ENCODE peak calls at places on chromosomes 5 and 9, in seven cellular contexts. N is mammary epithelial cell, J is sigmoid colon, V is PC-9, F is left ventricle myocardium inferior, W is esophagus squamous epithelium, G is BE2C. M is an unnamed sample. For H3K4me1, the result is how much of the 10 kb centered on the place peaks cover.

GRCh38 chr9:113653746-113654604 is 190.4 kb downstream of the RGS3 start:
- DNase-seq in F (no peak), W (no peak), G (no peak), J (no peak), N (no peak), V (no peak), M (no peak)

GRCh38 chr9:25427898-25428297 is 250.3 kb downstream of the TUSC1 start:
- DNase-seq in J (no peak), W (no peak), F (no peak), G (no peak), N (no peak), V (no peak), M (no peak)

GRCh38 chr5:177086918-177087706 is 397 bp downstream of the FGFR4 start:
- DNase-seq in J (no peak), G (peak), V (peak), N (peak), W (no peak), F (no peak), M (peak)

GRCh38 chr5:157665467-157666085 is 5.8 kb upstream of the C5orf52 start:
- DNase-seq in W (no peak), V (peak), F (no peak), N (peak), J (no peak), G (no peak), M (no peak)

GRCh38 chr9:135109650-135110049 is 22.2 kb downstream of the OLFM1 start:
- DNase-seq in V (no peak), W (no peak), J (no peak), G (no peak), N (no peak), F (no peak), M (no peak)

GRCh38 chr9:112059145-112059979 is 115.7 kb downstream of the SUSD1 start:
- DNase-seq in V (no peak), N (peak), F (no peak), W (no peak), G (no peak), J (no peak), M (no peak)

GRCh38 chr9:124696101-124696500 is 75.0 kb downstream of the NR6A1 start:
- DNase-seq in W (no peak), V (no peak), F (no peak), G (no peak), J (no peak), N (no peak), M (no peak)

GRCh38 chr5:103472820-103473219 is 89.8 kb downstream of the NUDT12 start:
- DNase-seq in J (no peak), N (no peak), G (no peak), V (no peak), W (no peak), F (no peak), M (no peak)

GRCh38 chr9:32291370-32291769 is 93.1 kb upstream of the ACO1 start:
- DNase-seq in V (peak), J (no peak), G (no peak), F (no peak), N (no peak), W (no peak), M (no peak)

GRCh38 chr5:176491056-176491646 is 43.0 kb downstream of the FAF2 start:
- DNase-seq in F (no peak), J (no peak), G (no peak), W (no peak), N (no peak), V (no peak), M (no peak)

GRCh38 chr9:102518324-102518723 is 476.8 kb upstream of the CYLC2 start:
- DNase-seq in W (no peak), J (no peak), F (no peak), G (no peak), V (no peak), N (no peak), M (no peak)

GRCh38 chr9:120366646-120367019 is 213.3 kb downstream of the CDK5RAP2 start:
- DNase-seq in W (no peak), N (peak), J (no peak), G (no peak), V (peak), F (no peak), M (no peak)

GRCh38 chr9:130847306-130848217 is 12.5 kb downstream of the ABL1 start:
- DNase-seq in W (no peak), N (peak), F (peak), V (peak), G (peak), J (peak), M (no peak)

GRCh38 chr5:147485814-147486213 is 24.1 kb downstream of the DPYSL3 start:
- DNase-seq in F (no peak), G (no peak), N (no peak), W (no peak), J (no peak), V (no peak), M (no peak)

GRCh38 chr5:147483197-147483790 is 26.6 kb downstream of the DPYSL3 start:
- DNase-seq in J (no peak), N (no peak), F (no peak), V (no peak), G (peak), W (no peak), M (no peak)

GRCh38 chr5:147485046-147485445 is 24.8 kb downstream of the DPYSL3 start:
- DNase-seq in F (no peak), W (no peak), N (no peak), J (no peak), G (no peak), V (no peak), M (no peak)

GRCh38 chr5:147483961-147484707 is 25.7 kb downstream of the DPYSL3 start:
- DNase-seq in W (no peak), F (peak), N (peak), V (no peak), G (peak), J (peak), M (no peak)

GRCh38 chr5:147484708-147485020 is 25.2 kb downstream of the DPYSL3 start:
- DNase-seq in W (no peak), V (no peak), F (no peak), J (no peak), N (no peak), G (no peak), M (no peak)
- H3K4me1 ChIP-seq in W (half or more), V (under half), F (half or more), J (half or more), N (under half), G (under half), M (under half)

DNA sequence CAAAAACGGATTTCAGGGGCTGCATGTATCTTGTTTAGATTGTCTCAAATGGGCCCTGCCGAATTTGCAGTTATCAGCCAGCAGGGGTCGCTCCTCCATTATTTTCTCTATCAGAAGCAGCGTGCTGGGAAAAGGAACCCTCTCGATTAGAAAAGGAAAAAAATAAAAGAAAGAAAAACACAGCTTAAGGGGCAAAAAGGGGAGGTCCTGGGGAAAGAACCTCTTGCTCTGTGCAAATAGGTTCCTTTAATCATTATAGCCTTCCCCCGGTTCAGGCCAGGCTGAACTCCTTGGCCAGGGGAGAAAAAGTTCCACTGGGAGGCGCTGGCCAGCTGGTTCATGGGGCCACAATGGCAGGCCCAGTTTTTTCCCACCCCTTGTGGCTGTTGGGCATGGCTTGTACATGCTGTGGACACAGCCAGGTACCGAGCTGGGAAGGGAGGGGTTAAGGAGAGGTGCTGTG is 25.0 kb upstream of the CAPSL start:
- DNase-seq in F (no peak), N (peak), J (no peak), V (no peak), G (peak), W (no peak), M (no peak)
- TF ChIP-seq CTCF in F (no peak), N (peak), J (no peak), V (peak), G (peak), W (peak), M (no peak)

DNA sequence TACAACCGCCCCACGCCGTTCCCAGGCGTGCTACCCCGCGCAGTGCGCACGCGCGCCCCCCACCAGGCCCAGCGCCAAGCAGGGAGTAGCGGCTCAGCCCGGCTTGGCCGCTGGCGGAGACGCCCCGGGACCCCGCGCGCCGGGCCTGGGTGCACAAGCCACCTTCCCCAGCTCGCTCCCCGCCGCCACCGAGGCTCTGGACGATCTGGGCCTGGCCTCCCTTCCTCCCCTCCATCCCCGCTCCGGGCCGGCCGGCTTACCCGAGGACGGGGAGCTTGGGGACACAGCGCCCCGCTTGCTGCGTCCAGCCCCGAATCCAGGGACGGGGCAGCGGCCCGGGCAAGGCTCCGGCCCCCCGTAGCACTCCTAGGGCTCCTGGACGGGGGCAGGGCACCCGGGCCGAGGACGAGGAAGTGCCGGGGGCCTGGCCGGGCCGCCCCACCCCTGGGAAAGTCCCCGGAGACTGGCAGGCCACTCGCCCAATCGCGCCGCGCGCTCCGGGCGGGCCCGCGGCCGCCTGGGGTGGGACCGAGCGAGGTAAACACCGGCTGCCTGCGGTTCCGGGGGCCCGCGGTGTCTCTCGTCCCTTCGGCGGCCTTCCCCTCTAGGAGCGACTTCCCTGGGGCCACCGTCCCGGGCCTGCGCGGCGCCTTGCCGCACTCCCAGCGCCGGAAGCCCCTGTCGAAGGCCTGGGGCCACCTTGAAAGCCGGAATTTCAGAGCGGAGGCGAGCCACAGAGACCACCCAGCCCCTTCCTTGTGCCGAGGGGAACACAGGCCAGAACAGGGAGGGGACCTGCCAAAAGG is at the start of gene TNIP1:
- DNase-seq in N (peak), J (peak), W (peak), V (peak), G (peak), F (peak), M (peak)
- H3K4me1 ChIP-seq in N (half or more), J (under half), W (half or more), V (half or more), G (under half), F (half or more), M (half or more)

DNA sequence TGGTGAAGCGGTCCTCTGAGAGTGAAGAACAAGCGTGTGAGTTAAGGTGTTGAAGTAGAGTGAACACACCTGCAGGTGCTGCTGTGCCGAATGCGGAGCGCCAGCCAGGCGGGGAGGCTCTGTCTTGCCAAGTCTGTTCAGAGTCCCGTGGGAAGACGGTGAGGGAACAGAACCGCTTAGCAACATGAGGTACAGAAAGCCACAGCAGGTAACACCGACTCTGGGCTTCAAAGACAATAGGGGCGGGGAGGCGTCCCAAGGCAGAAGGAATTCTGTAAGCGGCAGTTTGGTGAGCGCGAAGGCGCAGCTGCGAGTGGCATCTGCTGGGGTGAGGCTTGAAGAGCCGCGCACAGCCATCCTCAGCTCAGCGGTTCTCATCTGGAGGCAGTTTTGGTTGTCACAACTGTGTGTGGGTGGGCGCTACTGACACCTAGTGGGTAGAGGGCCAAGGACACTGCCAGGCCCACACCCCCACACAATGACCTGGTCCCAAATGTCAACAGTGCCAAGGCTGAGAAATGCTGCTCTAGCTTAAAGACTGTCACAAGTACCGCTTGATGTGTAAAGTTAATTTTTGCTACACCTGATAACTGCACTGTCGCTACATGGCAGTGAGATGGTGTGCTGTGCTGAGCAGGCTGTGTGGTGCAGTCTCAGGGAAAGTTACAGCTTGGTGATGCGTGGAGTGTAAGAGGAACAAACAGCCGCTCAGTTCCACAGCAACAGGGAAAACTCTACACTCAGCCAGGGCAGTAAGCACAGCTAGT is 67.4 kb upstream of the TBC1D9B start:
- DNase-seq in J (no peak), F (no peak), W (no peak), V (peak), G (peak), N (no peak), M (peak)
- TF ChIP-seq CTCF in J (no peak), F (peak), W (peak), V (peak), G (peak), N (peak), M (no peak)

DNA sequence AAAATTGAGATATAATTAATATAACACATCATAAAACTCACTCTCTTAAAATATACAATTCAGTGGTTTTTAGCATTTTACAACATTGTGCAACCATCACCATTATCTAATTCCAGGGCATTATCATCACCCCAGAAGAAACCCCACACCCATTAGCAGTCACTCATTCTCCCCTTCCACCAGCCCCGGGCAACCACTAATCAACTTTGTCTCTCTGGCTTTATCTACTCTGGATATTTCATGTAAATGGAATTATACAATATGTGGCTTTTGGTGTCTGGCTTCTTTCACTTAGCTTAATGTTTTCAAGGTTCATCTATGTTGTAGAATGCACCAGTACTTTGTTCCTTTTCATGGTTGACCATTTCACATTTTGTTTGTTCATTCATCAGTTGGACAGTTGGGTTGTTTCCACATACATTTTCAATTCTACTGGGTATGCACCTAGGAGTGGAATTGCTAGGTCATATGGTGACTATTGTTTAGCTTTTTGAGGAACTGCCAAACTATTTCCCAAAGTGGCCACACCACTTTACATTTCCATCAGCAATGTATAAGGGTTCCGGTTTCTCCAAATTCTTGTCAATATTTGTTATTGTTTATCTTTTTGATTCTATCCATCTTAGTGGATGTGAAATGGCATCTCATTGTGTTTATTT is 62.4 kb downstream of the MARCHF3 start:
- DNase-seq in J (no peak), N (no peak), W (no peak), F (no peak), G (peak), V (no peak), M (no peak)
- H3K4me1 ChIP-seq in J (under half), N (under half), W (under half), F (half or more), G (under half), V (under half), M (under half)

GRCh38 chr5:136036991-136037705 is 8.4 kb downstream of the TGFBI start:
- DNase-seq in J (peak), V (no peak), N (peak), W (no peak), F (no peak), G (no peak), M (peak)

GRCh38 chr5:136036293-136036911 is 7.6 kb downstream of the TGFBI start:
- DNase-seq in W (no peak), G (no peak), J (peak), V (no peak), N (no peak), F (no peak), M (no peak)

GRCh38 chr5:136040746-136041415 is 12.1 kb downstream of the TGFBI start:
- DNase-seq in V (peak), F (no peak), N (no peak), G (no peak), W (no peak), J (no peak), M (no peak)

GRCh38 chr5:136038635-136039034 is 9.8 kb downstream of the TGFBI start:
- DNase-seq in F (no peak), W (no peak), V (no peak), J (no peak), N (no peak), G (no peak), M (no peak)

DNA sequence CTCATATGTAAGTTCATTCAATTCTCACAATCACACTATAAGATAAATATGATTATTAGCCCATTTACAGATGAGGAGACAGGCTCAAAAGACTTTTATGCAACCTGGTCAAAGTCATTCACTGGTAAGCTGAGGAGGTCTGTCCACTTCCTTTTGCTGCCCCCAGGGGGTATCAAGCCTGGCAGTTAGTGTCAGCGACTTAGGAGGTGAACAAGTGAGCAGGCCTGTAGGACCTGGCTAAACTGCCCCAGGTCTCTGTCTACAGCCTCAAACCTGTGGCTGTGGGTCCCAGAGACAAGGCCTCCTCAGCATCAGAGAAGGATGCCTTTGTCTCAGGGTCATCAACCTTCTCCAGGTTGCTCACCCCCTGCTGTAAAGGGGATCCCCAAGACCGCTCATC is 10.4 kb downstream of the TGFBI start:
- DNase-seq in F (no peak), W (no peak), G (no peak), N (no peak), V (no peak), J (no peak), M (no peak)
- TF ChIP-seq CTCF in F (no peak), W (no peak), G (no peak), N (no peak), V (no peak), J (no peak), M (no peak)

GRCh38 chr9:133682961-133683493 is 46.9 kb downstream of the DBH start:
- DNase-seq in N (no peak), W (no peak), V (no peak), F (peak), G (no peak), J (no peak), M (peak)

GRCh38 chr9:133681658-133682306 is 45.6 kb downstream of the DBH start:
- DNase-seq in V (no peak), G (peak), W (no peak), J (no peak), N (no peak), F (peak), M (no peak)

GRCh38 chr9:133680250-133680975 is 44.2 kb downstream of the DBH start:
- DNase-seq in J (no peak), G (peak), W (no peak), N (no peak), F (peak), V (no peak), M (no peak)

GRCh38 chr9:133679466-133680051 is 43.4 kb downstream of the DBH start:
- DNase-seq in V (no peak), W (no peak), J (no peak), G (no peak), N (no peak), F (peak), M (no peak)

GRCh38 chr9:133680976-133681657 is 45.0 kb downstream of the DBH start:
- DNase-seq in W (no peak), J (no peak), G (no peak), V (no peak), N (no peak), F (peak), M (no peak)
- H3K4me1 ChIP-seq in W (under half), J (under half), G (under half), V (under half), N (under half), F (under half), M (half or more)

M was measured in CD8-positive, alpha-beta T cell.